ENCODE peak calls at places on chromosome 21, in six cellular contexts. One of them, this sample, is unnamed.

GRCh38 chr21:39348355-39349210 is at the start of gene HMGN1:
- DNase-seq in left lung: peak
- DNase-seq in GM12878: peak
- DNase-seq in GM23338: peak
- DNase-seq in uterus: peak
- DNase-seq in heart right ventricle: peak
- DNase-seq in this sample: peak

GRCh38 chr21:24298040-24298439 is 1309.2 kb downstream of the MRPL39 start:
- DNase-seq in left lung: no peak
- DNase-seq in GM12878: no peak
- DNase-seq in GM23338: no peak
- DNase-seq in uterus: no peak
- DNase-seq in heart right ventricle: no peak
- DNase-seq in this sample: no peak

GRCh38 chr21:15027056-15027455 is 37.7 kb downstream of the NRIP1 start:
- DNase-seq in left lung: no peak
- DNase-seq in GM12878: no peak
- DNase-seq in GM23338: no peak
- DNase-seq in uterus: no peak
- DNase-seq in heart right ventricle: no peak
- DNase-seq in this sample: no peak

GRCh38 chr21:14533555-14534400 is 12.3 kb downstream of the SAMSN1 start:
- DNase-seq in left lung: no peak
- DNase-seq in GM12878: peak
- DNase-seq in GM23338: no peak
- DNase-seq in uterus: no peak
- DNase-seq in heart right ventricle: no peak
- DNase-seq in this sample: no peak

GRCh38 chr21:25039461-25040380 is 567.6 kb downstream of the MRPL39 start:
- DNase-seq in left lung: no peak
- DNase-seq in GM12878: peak
- DNase-seq in GM23338: peak
- DNase-seq in uterus: no peak
- DNase-seq in heart right ventricle: no peak
- DNase-seq in this sample: no peak

GRCh38 chr21:20351138-20351537 is 647.1 kb upstream of the NCAM2 start:
- DNase-seq in left lung: no peak
- DNase-seq in GM12878: no peak
- DNase-seq in GM23338: no peak
- DNase-seq in uterus: no peak
- DNase-seq in heart right ventricle: no peak
- DNase-seq in this sample: no peak

GRCh38 chr21:17466166-17466565 is 46.7 kb upstream of the CXADR start:
- DNase-seq in left lung: no peak
- DNase-seq in GM12878: no peak
- DNase-seq in GM23338: no peak
- DNase-seq in uterus: no peak
- DNase-seq in heart right ventricle: no peak
- DNase-seq in this sample: no peak

GRCh38 chr21:31514598-31514997 is 144.9 kb upstream of the SOD1 start:
- DNase-seq in left lung: no peak
- DNase-seq in GM12878: no peak
- DNase-seq in GM23338: peak
- DNase-seq in uterus: no peak
- DNase-seq in heart right ventricle: no peak
- DNase-seq in this sample: no peak

GRCh38 chr21:18550361-18550760 is 146.8 kb upstream of the TMPRSS15 start:
- DNase-seq in left lung: no peak
- DNase-seq in GM12878: no peak
- DNase-seq in GM23338: no peak
- DNase-seq in uterus: no peak
- DNase-seq in heart right ventricle: no peak
- DNase-seq in this sample: no peak

GRCh38 chr21:42495765-42496119 is 282 bp downstream of the RSPH1 start:
- DNase-seq in left lung: no peak
- DNase-seq in GM12878: no peak
- DNase-seq in GM23338: peak
- DNase-seq in uterus: no peak
- DNase-seq in heart right ventricle: no peak
- DNase-seq in this sample: no peak

GRCh38 chr21:25834376-25834775 is 99.6 kb downstream of the GABPA start:
- DNase-seq in left lung: no peak
- DNase-seq in GM12878: no peak
- DNase-seq in GM23338: no peak
- DNase-seq in uterus: no peak
- DNase-seq in heart right ventricle: no peak
- DNase-seq in this sample: no peak

GRCh38 chr21:42637602-42638041 is 15.8 kb upstream of the PDE9A start:
- DNase-seq in left lung: no peak
- DNase-seq in GM12878: no peak
- DNase-seq in GM23338: no peak
- DNase-seq in uterus: no peak
- DNase-seq in heart right ventricle: no peak
- DNase-seq in this sample: peak

GRCh38 chr21:42753804-42754203 is 100.4 kb downstream of the PDE9A start:
- DNase-seq in left lung: peak
- DNase-seq in GM12878: no peak
- DNase-seq in GM23338: no peak
- DNase-seq in uterus: no peak
- DNase-seq in heart right ventricle: no peak
- DNase-seq in this sample: no peak

GRCh38 chr21:25361097-25361496 is 246.2 kb downstream of the MRPL39 start:
- DNase-seq in left lung: no peak
- DNase-seq in GM12878: no peak
- DNase-seq in GM23338: no peak
- DNase-seq in uterus: no peak
- DNase-seq in heart right ventricle: no peak
- DNase-seq in this sample: no peak

GRCh38 chr21:42641311-42642218 is 11.9 kb upstream of the PDE9A start:
- DNase-seq in left lung: peak
- DNase-seq in GM12878: no peak
- DNase-seq in GM23338: peak
- DNase-seq in uterus: peak
- DNase-seq in heart right ventricle: no peak
- DNase-seq in this sample: peak

GRCh38 chr21:41579692-41580091 is 71.7 kb upstream of the TMPRSS2 start:
- DNase-seq in left lung: no peak
- DNase-seq in GM12878: no peak
- DNase-seq in GM23338: no peak
- DNase-seq in uterus: no peak
- DNase-seq in heart right ventricle: no peak
- DNase-seq in this sample: no peak

GRCh38 chr21:42683371-42684108 is 30.1 kb downstream of the PDE9A start:
- DNase-seq in left lung: peak
- DNase-seq in GM12878: no peak
- DNase-seq in GM23338: no peak
- DNase-seq in uterus: no peak
- DNase-seq in heart right ventricle: no peak
- DNase-seq in this sample: no peak

GRCh38 chr21:16913010-16913409 is 599.8 kb upstream of the CXADR start:
- DNase-seq in left lung: no peak
- DNase-seq in GM12878: no peak
- DNase-seq in GM23338: peak
- DNase-seq in uterus: no peak
- DNase-seq in heart right ventricle: no peak
- DNase-seq in this sample: no peak

GRCh38 chr21:18449586-18449985 is 46.0 kb upstream of the TMPRSS15 start:
- DNase-seq in left lung: no peak
- DNase-seq in GM12878: no peak
- DNase-seq in GM23338: no peak
- DNase-seq in uterus: no peak
- DNase-seq in heart right ventricle: no peak
- DNase-seq in this sample: no peak

DNA sequence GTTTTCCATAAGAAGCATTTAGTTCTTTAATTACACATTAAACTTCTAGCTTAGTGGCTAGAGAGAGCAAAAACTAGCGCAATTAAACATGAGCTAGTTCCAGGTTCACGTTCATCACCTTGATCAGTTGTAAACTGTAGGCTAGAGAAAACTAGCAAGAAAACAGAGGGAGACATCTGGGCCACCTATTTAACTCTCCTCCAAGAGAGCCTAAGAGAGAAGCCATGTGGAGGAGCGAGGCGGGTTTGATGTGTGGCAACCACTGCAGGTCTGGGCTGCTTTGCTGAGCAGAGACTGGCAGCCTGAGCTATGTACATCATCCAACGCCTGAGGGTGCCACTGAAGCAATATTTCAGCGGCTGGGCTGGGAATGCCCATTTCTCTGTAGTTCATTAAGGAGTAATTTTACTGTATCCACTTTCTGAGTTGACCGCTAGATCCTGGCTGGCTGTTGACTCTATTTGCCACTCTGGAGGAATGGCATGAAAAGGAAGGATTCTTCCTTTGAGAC is 252.9 kb downstream of the DYRK1A start:
- DNase-seq in left lung: no peak
- DNase-seq in GM12878: no peak
- DNase-seq in GM23338: no peak
- DNase-seq in uterus: no peak
- DNase-seq in heart right ventricle: no peak
- DNase-seq in this sample: no peak
- TF ChIP-seq CTCF in left lung: no peak
- TF ChIP-seq CTCF in GM12878: no peak
- TF ChIP-seq CTCF in GM23338: no peak
- TF ChIP-seq CTCF in uterus: no peak
- TF ChIP-seq CTCF in heart right ventricle: peak
- TF ChIP-seq CTCF in this sample: no peak

GRCh38 chr21:43877936-43878575 is 13.0 kb downstream of the AGPAT3 start:
- DNase-seq in left lung: no peak
- DNase-seq in GM12878: no peak
- DNase-seq in GM23338: no peak
- DNase-seq in uterus: no peak
- DNase-seq in heart right ventricle: no peak
- DNase-seq in this sample: no peak

GRCh38 chr21:43879348-43880110 is 14.5 kb downstream of the AGPAT3 start:
- DNase-seq in left lung: no peak
- DNase-seq in GM12878: no peak
- DNase-seq in GM23338: no peak
- DNase-seq in uterus: no peak
- DNase-seq in heart right ventricle: no peak
- DNase-seq in this sample: no peak

GRCh38 chr21:43881283-43881682 is 16.3 kb downstream of the AGPAT3 start:
- DNase-seq in left lung: no peak
- DNase-seq in GM12878: no peak
- DNase-seq in GM23338: no peak
- DNase-seq in uterus: no peak
- DNase-seq in heart right ventricle: no peak
- DNase-seq in this sample: no peak

GRCh38 chr21:43881918-43882317 is 16.9 kb downstream of the AGPAT3 start:
- DNase-seq in left lung: no peak
- DNase-seq in GM12878: no peak
- DNase-seq in GM23338: no peak
- DNase-seq in uterus: no peak
- DNase-seq in heart right ventricle: no peak
- DNase-seq in this sample: no peak

DNA sequence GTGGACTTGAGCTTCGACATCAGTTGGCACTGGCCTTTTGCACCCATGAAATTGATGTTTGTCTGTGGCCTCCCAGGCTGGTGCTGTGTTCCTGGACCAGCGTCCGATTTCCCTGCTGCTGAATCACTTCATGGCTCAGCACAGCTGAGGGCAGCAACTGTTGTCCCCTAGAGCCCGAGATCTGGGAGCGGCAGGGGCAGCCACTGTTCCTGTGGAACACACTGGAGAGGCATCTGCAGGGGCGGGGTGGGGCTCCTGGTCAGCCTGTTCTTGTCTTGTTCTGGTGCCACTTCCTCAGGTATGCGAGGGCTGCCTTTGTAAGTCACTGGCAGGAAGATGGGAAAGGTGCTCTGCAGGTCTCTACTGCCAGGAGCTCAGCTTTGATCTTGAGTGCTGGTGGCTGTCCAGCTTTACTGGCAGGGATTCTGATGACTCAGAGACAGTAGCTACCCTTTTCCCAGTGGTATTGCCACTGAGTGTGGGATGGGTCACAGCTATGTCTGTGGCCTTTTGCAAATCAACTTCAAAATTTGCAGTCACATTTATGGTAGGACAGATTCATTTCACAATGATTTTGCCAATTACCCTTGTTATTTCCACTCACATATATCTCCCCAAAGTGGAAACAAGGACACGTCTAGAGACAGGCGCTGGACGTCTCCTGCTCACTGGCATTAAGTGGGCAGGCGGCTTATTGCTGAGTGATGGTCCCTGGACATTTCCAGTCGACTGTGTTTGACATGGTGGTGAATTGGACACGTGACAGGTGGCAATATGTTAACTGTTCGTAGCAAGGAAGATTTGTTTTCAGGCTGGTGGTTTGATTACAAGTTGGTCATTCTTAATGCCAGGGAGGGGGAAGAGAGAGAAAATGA is 15.3 kb downstream of the AGPAT3 start:
- DNase-seq in left lung: no peak
- DNase-seq in GM12878: no peak
- DNase-seq in GM23338: peak
- DNase-seq in uterus: no peak
- DNase-seq in heart right ventricle: no peak
- DNase-seq in this sample: peak
- H3K27ac ChIP-seq in left lung: peak
- H3K27ac ChIP-seq in GM12878: peak
- H3K27ac ChIP-seq in GM23338: no peak
- H3K27ac ChIP-seq in uterus: no peak
- H3K27ac ChIP-seq in heart right ventricle: peak
- H3K27ac ChIP-seq in this sample: peak

DNA sequence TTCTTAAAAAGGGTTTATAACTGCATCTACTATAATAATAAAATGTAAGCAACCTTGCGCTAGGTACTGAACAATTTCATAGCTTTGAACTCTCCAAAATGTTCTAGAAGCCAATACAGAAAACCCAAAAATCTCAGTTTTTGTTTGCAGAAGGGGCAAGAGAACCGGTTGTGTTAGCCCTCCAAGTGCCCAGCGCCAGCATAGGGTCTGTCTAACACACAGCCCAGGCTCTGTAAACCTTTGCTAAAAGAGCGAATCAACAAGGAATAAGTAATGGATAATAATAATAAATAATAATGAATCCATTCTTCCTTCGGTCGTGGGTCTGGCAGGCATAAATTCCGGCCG is 333 bp upstream of the CHAF1B start:
- DNase-seq in left lung: no peak
- DNase-seq in GM12878: no peak
- DNase-seq in GM23338: no peak
- DNase-seq in uterus: no peak
- DNase-seq in heart right ventricle: no peak
- DNase-seq in this sample: no peak
- H3K4me3 ChIP-seq in left lung: peak
- H3K4me3 ChIP-seq in GM12878: no peak
- H3K4me3 ChIP-seq in GM23338: peak
- H3K4me3 ChIP-seq in uterus: no peak
- H3K4me3 ChIP-seq in heart right ventricle: peak
- H3K4me3 ChIP-seq in this sample: peak

GRCh38 chr21:33230518-33231324 is 983 bp downstream of the IFNAR2 start:
- DNase-seq in left lung: peak
- DNase-seq in GM12878: no peak
- DNase-seq in GM23338: peak
- DNase-seq in uterus: peak
- DNase-seq in heart right ventricle: peak
- DNase-seq in this sample: peak
- TF ChIP-seq CTCF in left lung: no peak
- TF ChIP-seq CTCF in GM12878: no peak
- TF ChIP-seq CTCF in GM23338: peak
- TF ChIP-seq CTCF in uterus: no peak
- TF ChIP-seq CTCF in heart right ventricle: peak
- TF ChIP-seq CTCF in this sample: no peak